ENCODE peak calls at places on chromosomes 1 and 21, in ten cellular contexts. One of them, this sample, is unnamed. For H3K36me3 and H3K4me1, the result is how much of the 10 kb centered on the place peaks cover.

GRCh38 chr1:2988256-2988655 is 33.0 kb upstream of the ACTRT2 start:
- DNase-seq in gastrocnemius medialis: no peak
- DNase-seq in pancreas: no peak
- DNase-seq in fibroblast of lung: no peak
- DNase-seq in spleen: no peak
- DNase-seq in heart left ventricle: no peak
- DNase-seq in ovary: no peak
- DNase-seq in body of pancreas: no peak
- DNase-seq in sigmoid colon: peak
- DNase-seq in breast epithelium: peak
- DNase-seq in this sample: no peak

GRCh38 chr1:44775930-44776748 is 799 bp downstream of the RPS8 start:
- DNase-seq in gastrocnemius medialis: peak
- DNase-seq in pancreas: peak
- DNase-seq in fibroblast of lung: no peak
- DNase-seq in spleen: peak
- DNase-seq in heart left ventricle: no peak
- DNase-seq in ovary: no peak
- DNase-seq in body of pancreas: peak
- DNase-seq in sigmoid colon: no peak
- DNase-seq in breast epithelium: no peak
- DNase-seq in this sample: no peak

GRCh38 chr1:45913183-45913924 is 109.9 kb downstream of the MAST2 start:
- DNase-seq in gastrocnemius medialis: peak
- DNase-seq in pancreas: no peak
- DNase-seq in fibroblast of lung: peak
- DNase-seq in spleen: no peak
- DNase-seq in heart left ventricle: peak
- DNase-seq in ovary: peak
- DNase-seq in body of pancreas: peak
- DNase-seq in sigmoid colon: peak
- DNase-seq in breast epithelium: no peak
- DNase-seq in this sample: no peak

GRCh38 chr21:39362733-39363132 is 13.8 kb upstream of the HMGN1 start:
- DNase-seq in gastrocnemius medialis: no peak
- DNase-seq in pancreas: no peak
- DNase-seq in fibroblast of lung: no peak
- DNase-seq in spleen: no peak
- DNase-seq in heart left ventricle: no peak
- DNase-seq in ovary: no peak
- DNase-seq in body of pancreas: no peak
- DNase-seq in sigmoid colon: no peak
- DNase-seq in breast epithelium: no peak
- DNase-seq in this sample: no peak

GRCh38 chr1:219066098-219066497 is 107.6 kb upstream of the LYPLAL1 start:
- DNase-seq in gastrocnemius medialis: no peak
- DNase-seq in pancreas: no peak
- DNase-seq in fibroblast of lung: no peak
- DNase-seq in spleen: no peak
- DNase-seq in heart left ventricle: no peak
- DNase-seq in ovary: no peak
- DNase-seq in body of pancreas: no peak
- DNase-seq in sigmoid colon: no peak
- DNase-seq in breast epithelium: no peak
- DNase-seq in this sample: no peak

GRCh38 chr1:2045468-2046224 is 4.6 kb upstream of the PRKCZ start:
- DNase-seq in gastrocnemius medialis: no peak
- DNase-seq in pancreas: no peak
- DNase-seq in fibroblast of lung: no peak
- DNase-seq in spleen: no peak
- DNase-seq in heart left ventricle: no peak
- DNase-seq in ovary: no peak
- DNase-seq in body of pancreas: no peak
- DNase-seq in sigmoid colon: no peak
- DNase-seq in breast epithelium: no peak
- DNase-seq in this sample: no peak

GRCh38 chr1:208043690-208044089 is 132.8 kb upstream of the CD34 start:
- DNase-seq in gastrocnemius medialis: peak
- DNase-seq in pancreas: peak
- DNase-seq in fibroblast of lung: no peak
- DNase-seq in spleen: peak
- DNase-seq in heart left ventricle: no peak
- DNase-seq in ovary: peak
- DNase-seq in body of pancreas: peak
- DNase-seq in sigmoid colon: peak
- DNase-seq in breast epithelium: no peak
- DNase-seq in this sample: no peak

GRCh38 chr1:29830916-29831315 is 594.6 kb downstream of the PTPRU start:
- DNase-seq in gastrocnemius medialis: no peak
- DNase-seq in pancreas: no peak
- DNase-seq in fibroblast of lung: no peak
- DNase-seq in spleen: no peak
- DNase-seq in heart left ventricle: no peak
- DNase-seq in ovary: no peak
- DNase-seq in body of pancreas: no peak
- DNase-seq in sigmoid colon: no peak
- DNase-seq in breast epithelium: no peak
- DNase-seq in this sample: no peak

GRCh38 chr1:31105646-31106045 is 40.1 kb upstream of the PUM1 start:
- DNase-seq in gastrocnemius medialis: no peak
- DNase-seq in pancreas: no peak
- DNase-seq in fibroblast of lung: peak
- DNase-seq in spleen: no peak
- DNase-seq in heart left ventricle: no peak
- DNase-seq in ovary: no peak
- DNase-seq in body of pancreas: no peak
- DNase-seq in sigmoid colon: no peak
- DNase-seq in breast epithelium: no peak
- DNase-seq in this sample: no peak

GRCh38 chr1:245541389-245541788 is 386.6 kb downstream of the KIF26B start:
- DNase-seq in gastrocnemius medialis: no peak
- DNase-seq in pancreas: no peak
- DNase-seq in fibroblast of lung: peak
- DNase-seq in spleen: no peak
- DNase-seq in heart left ventricle: no peak
- DNase-seq in ovary: no peak
- DNase-seq in body of pancreas: no peak
- DNase-seq in sigmoid colon: no peak
- DNase-seq in breast epithelium: no peak
- DNase-seq in this sample: no peak

GRCh38 chr1:228285661-228286504 is 78.0 kb downstream of the OBSCN start:
- DNase-seq in gastrocnemius medialis: peak
- DNase-seq in pancreas: peak
- DNase-seq in fibroblast of lung: no peak
- DNase-seq in spleen: peak
- DNase-seq in heart left ventricle: no peak
- DNase-seq in ovary: no peak
- DNase-seq in body of pancreas: no peak
- DNase-seq in sigmoid colon: peak
- DNase-seq in breast epithelium: peak
- DNase-seq in this sample: no peak

GRCh38 chr1:153515504-153516394 is 20.0 kb downstream of the S100A6 start:
- DNase-seq in gastrocnemius medialis: no peak
- DNase-seq in pancreas: no peak
- DNase-seq in fibroblast of lung: no peak
- DNase-seq in spleen: peak
- DNase-seq in heart left ventricle: no peak
- DNase-seq in ovary: no peak
- DNase-seq in body of pancreas: no peak
- DNase-seq in sigmoid colon: no peak
- DNase-seq in breast epithelium: no peak
- DNase-seq in this sample: peak

GRCh38 chr1:167924102-167924501 is 10.2 kb upstream of the ADCY10 start:
- DNase-seq in gastrocnemius medialis: no peak
- DNase-seq in pancreas: no peak
- DNase-seq in fibroblast of lung: no peak
- DNase-seq in spleen: no peak
- DNase-seq in heart left ventricle: no peak
- DNase-seq in ovary: no peak
- DNase-seq in body of pancreas: no peak
- DNase-seq in sigmoid colon: no peak
- DNase-seq in breast epithelium: no peak
- DNase-seq in this sample: no peak

GRCh38 chr1:26696645-26697440 is 1.0 kb downstream of the ARID1A start:
- DNase-seq in gastrocnemius medialis: peak
- DNase-seq in pancreas: peak
- DNase-seq in fibroblast of lung: no peak
- DNase-seq in spleen: peak
- DNase-seq in heart left ventricle: peak
- DNase-seq in ovary: peak
- DNase-seq in body of pancreas: peak
- DNase-seq in sigmoid colon: peak
- DNase-seq in breast epithelium: no peak
- DNase-seq in this sample: peak

GRCh38 chr1:78145105-78145580 is 99.4 kb downstream of the GIPC2 start:
- DNase-seq in gastrocnemius medialis: peak
- DNase-seq in pancreas: no peak
- DNase-seq in fibroblast of lung: peak
- DNase-seq in spleen: no peak
- DNase-seq in heart left ventricle: peak
- DNase-seq in ovary: peak
- DNase-seq in body of pancreas: peak
- DNase-seq in sigmoid colon: peak
- DNase-seq in breast epithelium: no peak
- DNase-seq in this sample: peak

GRCh38 chr1:89633103-89633744 is at the start of gene LRRC8C:
- DNase-seq in gastrocnemius medialis: no peak
- DNase-seq in pancreas: peak
- DNase-seq in fibroblast of lung: peak
- DNase-seq in spleen: peak
- DNase-seq in heart left ventricle: peak
- DNase-seq in ovary: peak
- DNase-seq in body of pancreas: peak
- DNase-seq in sigmoid colon: peak
- DNase-seq in breast epithelium: no peak
- DNase-seq in this sample: no peak

GRCh38 chr1:29703596-29703995 is 467.3 kb downstream of the PTPRU start:
- DNase-seq in gastrocnemius medialis: no peak
- DNase-seq in pancreas: no peak
- DNase-seq in fibroblast of lung: peak
- DNase-seq in spleen: no peak
- DNase-seq in heart left ventricle: no peak
- DNase-seq in ovary: no peak
- DNase-seq in body of pancreas: peak
- DNase-seq in sigmoid colon: no peak
- DNase-seq in breast epithelium: no peak
- DNase-seq in this sample: peak

GRCh38 chr1:181676269-181676668 is 193.0 kb downstream of the CACNA1E start:
- DNase-seq in gastrocnemius medialis: no peak
- DNase-seq in pancreas: no peak
- DNase-seq in fibroblast of lung: peak
- DNase-seq in spleen: no peak
- DNase-seq in heart left ventricle: peak
- DNase-seq in ovary: no peak
- DNase-seq in body of pancreas: peak
- DNase-seq in sigmoid colon: no peak
- DNase-seq in breast epithelium: no peak
- DNase-seq in this sample: no peak
- TF ChIP-seq CTCF in gastrocnemius medialis: peak
- TF ChIP-seq CTCF in pancreas: peak
- TF ChIP-seq CTCF in fibroblast of lung: peak
- TF ChIP-seq CTCF in spleen: no peak
- TF ChIP-seq CTCF in heart left ventricle: peak
- TF ChIP-seq CTCF in ovary: no peak
- TF ChIP-seq CTCF in body of pancreas: peak
- TF ChIP-seq CTCF in sigmoid colon: no peak
- TF ChIP-seq CTCF in breast epithelium: no peak
- TF ChIP-seq CTCF in this sample: peak

GRCh38 chr1:193085263-193085662 is 20.0 kb downstream of the GLRX2 start:
- DNase-seq in gastrocnemius medialis: no peak
- DNase-seq in pancreas: no peak
- DNase-seq in fibroblast of lung: no peak
- DNase-seq in spleen: no peak
- DNase-seq in heart left ventricle: no peak
- DNase-seq in ovary: no peak
- DNase-seq in body of pancreas: no peak
- DNase-seq in sigmoid colon: no peak
- DNase-seq in breast epithelium: no peak
- DNase-seq in this sample: no peak
- H3K36me3 ChIP-seq in gastrocnemius medialis: under half
- H3K36me3 ChIP-seq in pancreas: under half
- H3K36me3 ChIP-seq in fibroblast of lung: under half
- H3K36me3 ChIP-seq in spleen: under half
- H3K36me3 ChIP-seq in heart left ventricle: half or more
- H3K36me3 ChIP-seq in ovary: under half
- H3K36me3 ChIP-seq in body of pancreas: under half
- H3K36me3 ChIP-seq in sigmoid colon: under half
- H3K36me3 ChIP-seq in breast epithelium: under half
- H3K36me3 ChIP-seq in this sample: under half

GRCh38 chr1:28249879-28250295 is 9.4 kb upstream of the SESN2 start:
- DNase-seq in gastrocnemius medialis: no peak
- DNase-seq in pancreas: no peak
- DNase-seq in fibroblast of lung: peak
- DNase-seq in spleen: no peak
- DNase-seq in heart left ventricle: no peak
- DNase-seq in ovary: no peak
- DNase-seq in body of pancreas: no peak
- DNase-seq in sigmoid colon: no peak
- DNase-seq in breast epithelium: no peak
- DNase-seq in this sample: no peak

GRCh38 chr1:28246427-28246832 is 10.5 kb downstream of the ATP5IF1 start:
- DNase-seq in gastrocnemius medialis: no peak
- DNase-seq in pancreas: no peak
- DNase-seq in fibroblast of lung: no peak
- DNase-seq in spleen: no peak
- DNase-seq in heart left ventricle: no peak
- DNase-seq in ovary: no peak
- DNase-seq in body of pancreas: peak
- DNase-seq in sigmoid colon: no peak
- DNase-seq in breast epithelium: no peak
- DNase-seq in this sample: no peak

GRCh38 chr1:28247603-28248272 is 11.6 kb upstream of the SESN2 start:
- DNase-seq in gastrocnemius medialis: no peak
- DNase-seq in pancreas: no peak
- DNase-seq in fibroblast of lung: no peak
- DNase-seq in spleen: no peak
- DNase-seq in heart left ventricle: no peak
- DNase-seq in ovary: no peak
- DNase-seq in body of pancreas: no peak
- DNase-seq in sigmoid colon: no peak
- DNase-seq in breast epithelium: no peak
- DNase-seq in this sample: no peak

GRCh38 chr1:28248273-28249012 is 10.9 kb upstream of the SESN2 start:
- DNase-seq in gastrocnemius medialis: peak
- DNase-seq in pancreas: peak
- DNase-seq in fibroblast of lung: peak
- DNase-seq in spleen: peak
- DNase-seq in heart left ventricle: peak
- DNase-seq in ovary: peak
- DNase-seq in body of pancreas: peak
- DNase-seq in sigmoid colon: peak
- DNase-seq in breast epithelium: peak
- DNase-seq in this sample: peak

GRCh38 chr1:28249013-28249870 is 10.1 kb upstream of the SESN2 start:
- DNase-seq in gastrocnemius medialis: peak
- DNase-seq in pancreas: peak
- DNase-seq in fibroblast of lung: peak
- DNase-seq in spleen: no peak
- DNase-seq in heart left ventricle: peak
- DNase-seq in ovary: no peak
- DNase-seq in body of pancreas: peak
- DNase-seq in sigmoid colon: peak
- DNase-seq in breast epithelium: no peak
- DNase-seq in this sample: no peak
- H3K4me1 ChIP-seq in gastrocnemius medialis: under half
- H3K4me1 ChIP-seq in pancreas: under half
- H3K4me1 ChIP-seq in fibroblast of lung: under half
- H3K4me1 ChIP-seq in spleen: half or more
- H3K4me1 ChIP-seq in heart left ventricle: under half
- H3K4me1 ChIP-seq in ovary: under half
- H3K4me1 ChIP-seq in body of pancreas: half or more
- H3K4me1 ChIP-seq in sigmoid colon: under half
- H3K4me1 ChIP-seq in breast epithelium: under half
- H3K4me1 ChIP-seq in this sample: under half

GRCh38 chr1:155322571-155322952 is 1.9 kb downstream of the RUSC1 start:
- DNase-seq in gastrocnemius medialis: no peak
- DNase-seq in pancreas: no peak
- DNase-seq in fibroblast of lung: peak
- DNase-seq in spleen: peak
- DNase-seq in heart left ventricle: no peak
- DNase-seq in ovary: peak
- DNase-seq in body of pancreas: peak
- DNase-seq in sigmoid colon: peak
- DNase-seq in breast epithelium: no peak
- DNase-seq in this sample: no peak
- TF ChIP-seq CTCF in gastrocnemius medialis: no peak
- TF ChIP-seq CTCF in pancreas: no peak
- TF ChIP-seq CTCF in fibroblast of lung: no peak
- TF ChIP-seq CTCF in spleen: no peak
- TF ChIP-seq CTCF in heart left ventricle: no peak
- TF ChIP-seq CTCF in ovary: no peak
- TF ChIP-seq CTCF in body of pancreas: no peak
- TF ChIP-seq CTCF in sigmoid colon: no peak
- TF ChIP-seq CTCF in breast epithelium: no peak
- TF ChIP-seq CTCF in this sample: no peak